ENCODE peak calls at places on chromosomes 5 and 9, in nine cellular contexts. One of them, this sample, is unnamed.

GRCh38 chr9:112119225-112120045 is 55.7 kb downstream of the SUSD1 start:
- DNase-seq in OCI-LY7: no peak
- DNase-seq in GM10248: no peak
- DNase-seq in A549: peak; percentile 94
- DNase-seq in chondrocyte: no peak
- DNase-seq in MCF 10A: no peak
- DNase-seq in GM23338: no peak
- DNase-seq in fibroblast of pulmonary artery: no peak
- DNase-seq in PC-9: peak; percentile 79
- DNase-seq in this sample: no peak

GRCh38 chr5:56039985-56040384 is 45.2 kb upstream of the IL6ST start:
- DNase-seq in OCI-LY7: no peak
- DNase-seq in GM10248: no peak
- DNase-seq in A549: no peak
- DNase-seq in chondrocyte: no peak
- DNase-seq in MCF 10A: no peak
- DNase-seq in GM23338: no peak
- DNase-seq in fibroblast of pulmonary artery: peak; percentile 80
- DNase-seq in PC-9: peak; percentile 54
- DNase-seq in this sample: no peak

GRCh38 chr5:104785097-104785496 is 1222.5 kb upstream of the NUDT12 start:
- DNase-seq in OCI-LY7: no peak
- DNase-seq in GM10248: no peak
- DNase-seq in A549: no peak
- DNase-seq in chondrocyte: no peak
- DNase-seq in MCF 10A: no peak
- DNase-seq in GM23338: no peak
- DNase-seq in fibroblast of pulmonary artery: no peak
- DNase-seq in PC-9: no peak
- DNase-seq in this sample: no peak

GRCh38 chr9:123338710-123339665 is 17.0 kb upstream of the CRB2 start:
- DNase-seq in OCI-LY7: peak; percentile 89
- DNase-seq in GM10248: peak; percentile 71
- DNase-seq in A549: no peak
- DNase-seq in chondrocyte: no peak
- DNase-seq in MCF 10A: no peak
- DNase-seq in GM23338: no peak
- DNase-seq in fibroblast of pulmonary artery: peak; percentile 44
- DNase-seq in PC-9: no peak
- DNase-seq in this sample: peak; percentile 72

GRCh38 chr5:96243862-96244261 is 189.2 kb downstream of the PCSK1 start:
- DNase-seq in OCI-LY7: no peak
- DNase-seq in GM10248: no peak
- DNase-seq in A549: no peak
- DNase-seq in chondrocyte: no peak
- DNase-seq in MCF 10A: no peak
- DNase-seq in GM23338: no peak
- DNase-seq in fibroblast of pulmonary artery: no peak
- DNase-seq in PC-9: no peak
- DNase-seq in this sample: no peak

GRCh38 chr9:14323083-14323968 is 9.4 kb upstream of the NFIB start:
- DNase-seq in OCI-LY7: no peak
- DNase-seq in GM10248: no peak
- DNase-seq in A549: no peak
- DNase-seq in chondrocyte: no peak
- DNase-seq in MCF 10A: peak; percentile 66
- DNase-seq in GM23338: no peak
- DNase-seq in fibroblast of pulmonary artery: no peak
- DNase-seq in PC-9: no peak
- DNase-seq in this sample: no peak

GRCh38 chr5:64074533-64074932 is 91.1 kb upstream of the RNF180 start:
- DNase-seq in OCI-LY7: peak; percentile 26
- DNase-seq in GM10248: peak; percentile 37
- DNase-seq in A549: peak; percentile 49
- DNase-seq in chondrocyte: no peak
- DNase-seq in MCF 10A: peak; percentile 53
- DNase-seq in GM23338: peak; percentile 81
- DNase-seq in fibroblast of pulmonary artery: peak; percentile 51
- DNase-seq in PC-9: no peak
- DNase-seq in this sample: peak; percentile 43

GRCh38 chr5:180868960-180869359 is 7.9 kb upstream of the ZFP62 start:
- DNase-seq in OCI-LY7: peak; percentile 78
- DNase-seq in GM10248: peak; percentile 50
- DNase-seq in A549: peak; percentile 87
- DNase-seq in chondrocyte: no peak
- DNase-seq in MCF 10A: peak; percentile 91
- DNase-seq in GM23338: peak; percentile 95
- DNase-seq in fibroblast of pulmonary artery: peak; percentile 80
- DNase-seq in PC-9: peak; percentile 69
- DNase-seq in this sample: peak; percentile 56

GRCh38 chr5:168829922-168830417 is 250.8 kb upstream of the PANK3 start:
- DNase-seq in OCI-LY7: no peak
- DNase-seq in GM10248: no peak
- DNase-seq in A549: no peak
- DNase-seq in chondrocyte: no peak
- DNase-seq in MCF 10A: no peak
- DNase-seq in GM23338: no peak
- DNase-seq in fibroblast of pulmonary artery: no peak
- DNase-seq in PC-9: no peak
- DNase-seq in this sample: no peak

GRCh38 chr5:169178269-169178668 is 122.7 kb downstream of the SLIT3 start:
- DNase-seq in OCI-LY7: no peak
- DNase-seq in GM10248: no peak
- DNase-seq in A549: no peak
- DNase-seq in chondrocyte: no peak
- DNase-seq in MCF 10A: no peak
- DNase-seq in GM23338: no peak
- DNase-seq in fibroblast of pulmonary artery: no peak
- DNase-seq in PC-9: no peak
- DNase-seq in this sample: no peak

GRCh38 chr5:150296496-150296895 is 6.2 kb downstream of the ARSI start:
- DNase-seq in OCI-LY7: no peak
- DNase-seq in GM10248: no peak
- DNase-seq in A549: no peak
- DNase-seq in chondrocyte: peak; percentile 82
- DNase-seq in MCF 10A: no peak
- DNase-seq in GM23338: no peak
- DNase-seq in fibroblast of pulmonary artery: no peak
- DNase-seq in PC-9: no peak
- DNase-seq in this sample: no peak

GRCh38 chr5:53331463-53331862 is 149.0 kb upstream of the FST start:
- DNase-seq in OCI-LY7: no peak
- DNase-seq in GM10248: no peak
- DNase-seq in A549: peak; percentile 16
- DNase-seq in chondrocyte: no peak
- DNase-seq in MCF 10A: peak; percentile 69
- DNase-seq in GM23338: no peak
- DNase-seq in fibroblast of pulmonary artery: peak; percentile 61
- DNase-seq in PC-9: no peak
- DNase-seq in this sample: no peak

GRCh38 chr5:95989283-95990048 is 27.8 kb upstream of the ELL2 start:
- DNase-seq in OCI-LY7: no peak
- DNase-seq in GM10248: no peak
- DNase-seq in A549: no peak
- DNase-seq in chondrocyte: no peak
- DNase-seq in MCF 10A: no peak
- DNase-seq in GM23338: no peak
- DNase-seq in fibroblast of pulmonary artery: no peak
- DNase-seq in PC-9: no peak
- DNase-seq in this sample: no peak

GRCh38 chr5:168916266-168916665 is 337.1 kb upstream of the PANK3 start:
- DNase-seq in OCI-LY7: no peak
- DNase-seq in GM10248: no peak
- DNase-seq in A549: no peak
- DNase-seq in chondrocyte: no peak
- DNase-seq in MCF 10A: peak; percentile 30
- DNase-seq in GM23338: peak; percentile 60
- DNase-seq in fibroblast of pulmonary artery: no peak
- DNase-seq in PC-9: no peak
- DNase-seq in this sample: no peak

GRCh38 chr5:22780756-22781155 is 72.4 kb downstream of the CDH12 start:
- DNase-seq in OCI-LY7: no peak
- DNase-seq in GM10248: no peak
- DNase-seq in A549: no peak
- DNase-seq in chondrocyte: no peak
- DNase-seq in MCF 10A: no peak
- DNase-seq in GM23338: no peak
- DNase-seq in fibroblast of pulmonary artery: no peak
- DNase-seq in PC-9: no peak
- DNase-seq in this sample: no peak

GRCh38 chr5:55597014-55597981 is 62.5 kb upstream of the PLPP1 start:
- DNase-seq in OCI-LY7: no peak
- DNase-seq in GM10248: no peak
- DNase-seq in A549: peak; percentile 80
- DNase-seq in chondrocyte: no peak
- DNase-seq in MCF 10A: peak; percentile 59
- DNase-seq in GM23338: no peak
- DNase-seq in fibroblast of pulmonary artery: peak; percentile 77
- DNase-seq in PC-9: no peak
- DNase-seq in this sample: no peak

GRCh38 chr9:133375116-133375723 is 640 bp downstream of the SURF4 start:
- DNase-seq in OCI-LY7: peak; percentile 65
- DNase-seq in GM10248: peak; percentile 39
- DNase-seq in A549: peak; percentile 47
- DNase-seq in chondrocyte: no peak
- DNase-seq in MCF 10A: peak; percentile 54
- DNase-seq in GM23338: peak; percentile 47
- DNase-seq in fibroblast of pulmonary artery: peak; percentile 44
- DNase-seq in PC-9: peak; percentile 50
- DNase-seq in this sample: peak; percentile 61

GRCh38 chr5:57128325-57128724 is 45.5 kb upstream of the GPBP1 start:
- DNase-seq in OCI-LY7: no peak
- DNase-seq in GM10248: no peak
- DNase-seq in A549: no peak
- DNase-seq in chondrocyte: no peak
- DNase-seq in MCF 10A: no peak
- DNase-seq in GM23338: no peak
- DNase-seq in fibroblast of pulmonary artery: no peak
- DNase-seq in PC-9: no peak
- DNase-seq in this sample: no peak

GRCh38 chr9:137619240-137620090 is 660 bp downstream of the EHMT1 start:
- DNase-seq in OCI-LY7: peak; percentile 59
- DNase-seq in GM10248: peak; percentile 61
- DNase-seq in A549: no peak
- DNase-seq in chondrocyte: no peak
- DNase-seq in MCF 10A: peak; percentile 39
- DNase-seq in GM23338: peak; percentile 51
- DNase-seq in fibroblast of pulmonary artery: peak; percentile 57
- DNase-seq in PC-9: peak; percentile 53
- DNase-seq in this sample: peak; percentile 75
- TF ChIP-seq CTCF in OCI-LY7: no peak
- TF ChIP-seq CTCF in GM10248: no peak
- TF ChIP-seq CTCF in A549: no peak
- TF ChIP-seq CTCF in chondrocyte: peak; percentile 24
- TF ChIP-seq CTCF in MCF 10A: no peak
- TF ChIP-seq CTCF in GM23338: no peak
- TF ChIP-seq CTCF in fibroblast of pulmonary artery: no peak
- TF ChIP-seq CTCF in PC-9: no peak
- TF ChIP-seq CTCF in this sample: no peak

GRCh38 chr5:10023494-10023893 is 226.2 kb downstream of the ATPSCKMT start:
- DNase-seq in OCI-LY7: no peak
- DNase-seq in GM10248: no peak
- DNase-seq in A549: no peak
- DNase-seq in chondrocyte: no peak
- DNase-seq in MCF 10A: no peak
- DNase-seq in GM23338: no peak
- DNase-seq in fibroblast of pulmonary artery: no peak
- DNase-seq in PC-9: no peak
- DNase-seq in this sample: no peak
- TF ChIP-seq CTCF in OCI-LY7: no peak
- TF ChIP-seq CTCF in GM10248: no peak
- TF ChIP-seq CTCF in A549: no peak
- TF ChIP-seq CTCF in chondrocyte: no peak
- TF ChIP-seq CTCF in MCF 10A: no peak
- TF ChIP-seq CTCF in GM23338: no peak
- TF ChIP-seq CTCF in fibroblast of pulmonary artery: no peak
- TF ChIP-seq CTCF in PC-9: no peak
- TF ChIP-seq CTCF in this sample: no peak

DNA sequence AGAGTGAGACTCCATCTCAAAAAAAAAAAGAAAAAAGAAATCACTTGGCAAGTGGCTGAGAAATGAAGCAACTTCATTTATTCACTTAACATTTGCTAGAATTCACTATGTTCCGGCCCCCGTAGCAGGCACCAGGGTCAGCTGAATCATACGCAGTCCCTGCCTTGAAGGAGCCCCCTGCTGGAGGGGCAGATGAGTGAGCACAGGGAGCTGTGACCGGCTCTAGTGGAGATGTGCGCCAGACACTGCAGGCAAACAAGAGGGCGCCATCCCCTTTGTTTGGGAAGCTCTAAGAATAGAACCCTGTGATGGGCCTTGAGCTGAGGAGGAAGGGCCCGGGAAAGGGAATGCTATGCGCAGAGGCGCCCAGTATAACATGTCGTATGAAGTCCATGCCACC is 20.2 kb upstream of the RPL26L1 start:
- DNase-seq in OCI-LY7: no peak
- DNase-seq in GM10248: no peak
- DNase-seq in A549: peak; percentile 77
- DNase-seq in chondrocyte: peak; percentile 55
- DNase-seq in MCF 10A: peak; percentile 40
- DNase-seq in GM23338: peak; percentile 82
- DNase-seq in fibroblast of pulmonary artery: peak; percentile 39
- DNase-seq in PC-9: no peak
- DNase-seq in this sample: no peak
- TF ChIP-seq CTCF in OCI-LY7: peak; percentile 63
- TF ChIP-seq CTCF in GM10248: peak; percentile 20
- TF ChIP-seq CTCF in A549: peak; percentile 35
- TF ChIP-seq CTCF in chondrocyte: peak; percentile 59
- TF ChIP-seq CTCF in MCF 10A: peak; percentile 52
- TF ChIP-seq CTCF in GM23338: peak; percentile 64
- TF ChIP-seq CTCF in fibroblast of pulmonary artery: peak; percentile 31
- TF ChIP-seq CTCF in PC-9: peak; percentile 50
- TF ChIP-seq CTCF in this sample: no peak

GRCh38 chr5:140245926-140246325 is 57.0 kb downstream of the PFDN1 start:
- DNase-seq in OCI-LY7: no peak
- DNase-seq in GM10248: no peak
- DNase-seq in A549: no peak
- DNase-seq in chondrocyte: no peak
- DNase-seq in MCF 10A: no peak
- DNase-seq in GM23338: no peak
- DNase-seq in fibroblast of pulmonary artery: no peak
- DNase-seq in PC-9: no peak
- DNase-seq in this sample: no peak

GRCh38 chr5:140243855-140244254 is 59.0 kb downstream of the PFDN1 start:
- DNase-seq in OCI-LY7: no peak
- DNase-seq in GM10248: no peak
- DNase-seq in A549: no peak
- DNase-seq in chondrocyte: no peak
- DNase-seq in MCF 10A: no peak
- DNase-seq in GM23338: no peak
- DNase-seq in fibroblast of pulmonary artery: no peak
- DNase-seq in PC-9: no peak
- DNase-seq in this sample: no peak

GRCh38 chr5:140244525-140245025 is 58.3 kb downstream of the PFDN1 start:
- DNase-seq in OCI-LY7: peak; percentile 89
- DNase-seq in GM10248: peak; percentile 83
- DNase-seq in A549: peak; percentile 87
- DNase-seq in chondrocyte: peak; percentile 96
- DNase-seq in MCF 10A: peak; percentile 91
- DNase-seq in GM23338: peak; percentile 96
- DNase-seq in fibroblast of pulmonary artery: peak; percentile 92
- DNase-seq in PC-9: peak; percentile 77
- DNase-seq in this sample: peak; percentile 76

GRCh38 chr5:140245354-140245753 is 57.5 kb downstream of the PFDN1 start:
- DNase-seq in OCI-LY7: peak; percentile 79
- DNase-seq in GM10248: no peak
- DNase-seq in A549: no peak
- DNase-seq in chondrocyte: no peak
- DNase-seq in MCF 10A: no peak
- DNase-seq in GM23338: no peak
- DNase-seq in fibroblast of pulmonary artery: peak; percentile 59
- DNase-seq in PC-9: no peak
- DNase-seq in this sample: no peak

GRCh38 chr5:140246378-140247122 is 56.4 kb downstream of the PFDN1 start:
- DNase-seq in OCI-LY7: no peak
- DNase-seq in GM10248: no peak
- DNase-seq in A549: no peak
- DNase-seq in chondrocyte: no peak
- DNase-seq in MCF 10A: no peak
- DNase-seq in GM23338: no peak
- DNase-seq in fibroblast of pulmonary artery: peak; percentile 77
- DNase-seq in PC-9: no peak
- DNase-seq in this sample: no peak
- TF ChIP-seq CTCF in OCI-LY7: no peak
- TF ChIP-seq CTCF in GM10248: no peak
- TF ChIP-seq CTCF in A549: no peak
- TF ChIP-seq CTCF in chondrocyte: no peak
- TF ChIP-seq CTCF in MCF 10A: no peak
- TF ChIP-seq CTCF in GM23338: no peak
- TF ChIP-seq CTCF in fibroblast of pulmonary artery: no peak
- TF ChIP-seq CTCF in PC-9: no peak
- TF ChIP-seq CTCF in this sample: no peak

This sample was measured in GM20000.